ENCODE peak calls at places on chromosomes 11 and 22, in seven cellular contexts. F is body of pancreas; W is right lobe of liver; H is naive thymus-derived CD4-positive, alpha-beta T cell; P is endodermal cell; J is H1; R is A549. T is an unnamed sample.

GRCh38 chr11:114044042-114044871 is 15.3 kb upstream of the ZBTB16 start:
- DNase-seq in J (no peak), P (no peak), W (no peak), R (no peak), H (no peak), F (no peak), T (no peak)

GRCh38 chr11:75078233-75078632 is 18.4 kb downstream of the OR2AT4 start:
- DNase-seq in H (no peak), P (no peak), F (no peak), J (no peak), W (no peak), R (no peak), T (peak)

GRCh38 chr11:77171885-77172665 is 44.0 kb downstream of the MYO7A start:
- DNase-seq in J (peak), W (peak), P (peak), R (no peak), H (no peak), F (no peak), T (no peak)

GRCh38 chr11:105344938-105345337 is 205.4 kb upstream of the CARD18 start:
- DNase-seq in W (no peak), H (no peak), P (no peak), J (no peak), R (no peak), F (no peak), T (no peak)

GRCh38 chr11:44857490-44857889 is 93.2 kb downstream of the TP53I11 start:
- DNase-seq in F (no peak), P (no peak), R (no peak), W (no peak), J (no peak), H (no peak), T (no peak)

GRCh38 chr22:46088541-46089311 is 61.6 kb upstream of the PPARA start:
- DNase-seq in J (no peak), R (no peak), H (no peak), P (no peak), W (peak), F (peak), T (peak)

GRCh38 chr22:24875862-24876506 is 70.0 kb downstream of the SGSM1 start:
- DNase-seq in R (no peak), P (peak), F (no peak), H (no peak), J (peak), W (no peak), T (no peak)

GRCh38 chr11:82586581-82586980 is 147.1 kb downstream of the FAM181B start:
- DNase-seq in P (no peak), F (no peak), J (no peak), R (no peak), H (no peak), W (no peak), T (no peak)

GRCh38 chr11:86247608-86248007 is 3.1 kb downstream of the EED start:
- DNase-seq in W (no peak), H (no peak), R (no peak), J (no peak), F (no peak), P (no peak), T (no peak)

GRCh38 chr22:49320714-49321476 is 506.8 kb downstream of the BRD1 start:
- DNase-seq in J (peak), W (no peak), H (no peak), P (peak), F (no peak), R (no peak), T (no peak)

GRCh38 chr11:134554106-134554505 is 142.1 kb upstream of the B3GAT1 start:
- DNase-seq in R (no peak), J (peak), H (no peak), F (no peak), W (peak), P (peak), T (no peak)

GRCh38 chr11:67441082-67441683 is 2.1 kb downstream of the CORO1B start:
- DNase-seq in F (no peak), P (no peak), R (no peak), H (no peak), J (no peak), W (peak), T (no peak)

GRCh38 chr11:96338910-96339703 is 3.9 kb downstream of the MAML2 start:
- DNase-seq in P (peak), J (no peak), R (no peak), F (no peak), H (peak), W (peak), T (peak)

GRCh38 chr11:134349109-134349801 is 17.5 kb downstream of the GLB1L2 start:
- DNase-seq in P (peak), H (no peak), R (no peak), F (no peak), J (no peak), W (no peak), T (no peak)

GRCh38 chr11:31690041-31690440 is 121.1 kb downstream of the PAX6 start:
- DNase-seq in F (no peak), J (no peak), P (no peak), W (no peak), R (no peak), H (no peak), T (peak)

GRCh38 chr22:20656516-20656901 is 117.4 kb upstream of the SERPIND1 start:
- DNase-seq in P (peak), F (no peak), R (no peak), W (no peak), J (peak), H (no peak), T (no peak)

GRCh38 chr22:49491726-49492125 is 335.9 kb downstream of the BRD1 start:
- DNase-seq in W (no peak), P (no peak), R (no peak), J (no peak), H (no peak), F (no peak), T (no peak)

GRCh38 chr11:64545605-64546004 is 45.4 kb upstream of the SLC22A12 start:
- DNase-seq in P (no peak), F (no peak), R (peak), W (no peak), J (no peak), H (no peak), T (peak)

GRCh38 chr11:132278801-132279574 is 908.6 kb downstream of the NTM start:
- DNase-seq in J (no peak), R (no peak), W (no peak), F (no peak), P (peak), H (no peak), T (peak)

GRCh38 chr22:40176921-40177737 is 596 bp upstream of the TNRC6B start:
- DNase-seq in P (peak), J (peak), R (no peak), W (peak), F (peak), H (peak), T (peak)

GRCh38 chr22:21698430-21699329 is 32.9 kb downstream of the PPIL2 start:
- DNase-seq in R (no peak), P (peak), F (no peak), J (no peak), W (no peak), H (no peak), T (no peak)

GRCh38 chr22:40203568-40203967 is 25.8 kb downstream of the TNRC6B start:
- DNase-seq in J (no peak), R (no peak), W (no peak), P (no peak), F (no peak), H (peak), T (no peak)

GRCh38 chr22:28798810-28799124 is 1.6 kb downstream of the XBP1 start:
- DNase-seq in F (no peak), W (no peak), H (no peak), P (no peak), J (no peak), R (no peak), T (no peak)

GRCh38 chr22:45572444-45572843 is 69.8 kb downstream of the FBLN1 start:
- DNase-seq in J (no peak), R (no peak), H (no peak), F (no peak), W (no peak), P (no peak), T (no peak)

GRCh38 chr22:47092896-47093311 is 330.5 kb downstream of the TBC1D22A start:
- DNase-seq in P (no peak), F (no peak), H (no peak), R (no peak), J (no peak), W (no peak), T (peak)

GRCh38 chr22:30968015-30968923 is at the start of gene MORC2:
- DNase-seq in J (no peak), H (no peak), W (peak), F (peak), P (peak), R (peak), T (peak)

GRCh38 chr22:48256776-48257689 is 1494.6 kb downstream of the TBC1D22A start:
- DNase-seq in J (no peak), H (no peak), F (no peak), W (no peak), P (peak), R (no peak), T (no peak)

GRCh38 chr11:44916316-44916715 is 34.4 kb downstream of the TP53I11 start:
- DNase-seq in J (no peak), F (no peak), W (no peak), R (no peak), P (no peak), H (no peak), T (no peak)

GRCh38 chr11:101442171-101442570 is 141.6 kb downstream of the TRPC6 start:
- DNase-seq in R (no peak), W (no peak), P (no peak), H (no peak), F (peak), J (no peak), T (peak)

GRCh38 chr11:72788250-72788649 is 5.6 kb downstream of the STARD10 start:
- DNase-seq in H (no peak), R (no peak), F (no peak), J (no peak), W (no peak), P (no peak), T (no peak)

GRCh38 chr11:7204778-7205177 is 46.9 kb upstream of the SYT9 start:
- DNase-seq in P (no peak), W (no peak), H (no peak), J (no peak), F (no peak), R (no peak), T (peak)

GRCh38 chr11:20022363-20023081 is 137.8 kb downstream of the DBX1 start:
- DNase-seq in R (peak), H (no peak), P (peak), J (peak), F (peak), W (no peak), T (peak)

GRCh38 chr11:79314906-79315689 is 125.7 kb downstream of the TENM4 start:
- DNase-seq in F (no peak), J (peak), H (no peak), P (peak), R (no peak), W (no peak), T (no peak)

GRCh38 chr11:19577391-19577831 is 135.2 kb upstream of the NAV2 start:
- DNase-seq in H (no peak), F (peak), W (no peak), J (no peak), R (no peak), P (no peak), T (peak)

GRCh38 chr22:37777122-37777687 is 30.5 kb upstream of the GCAT start:
- DNase-seq in H (no peak), P (no peak), R (no peak), J (no peak), W (peak), F (peak), T (peak)

GRCh38 chr11:10655931-10656576 is 37.5 kb downstream of the IRAG1 start:
- DNase-seq in H (no peak), R (no peak), W (no peak), J (no peak), F (no peak), P (no peak), T (no peak)

DNA sequence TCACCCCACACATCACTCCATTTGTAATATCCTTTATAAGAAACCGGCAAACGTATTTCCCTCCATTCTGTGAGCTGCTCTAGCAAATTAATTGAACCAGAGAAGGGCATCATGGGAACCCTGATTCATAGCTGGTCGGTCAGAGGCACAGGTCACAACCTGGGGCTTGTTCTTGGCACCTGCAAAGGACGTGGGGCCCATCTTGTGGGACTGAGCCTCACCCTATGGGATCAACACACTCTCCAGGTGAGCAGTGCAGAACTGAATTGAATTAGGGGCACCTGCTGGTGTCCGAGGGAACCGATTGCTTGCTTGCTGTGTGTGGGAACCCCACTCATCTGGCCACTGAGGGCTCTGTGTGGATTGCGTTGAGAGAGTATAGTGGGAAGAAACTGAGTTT is 145.3 kb downstream of the CTTN start:
- DNase-seq in F (no peak), P (no peak), W (no peak), H (no peak), J (no peak), R (no peak), T (no peak)
- H3K27ac ChIP-seq in F (no peak), P (no peak), W (no peak), H (no peak), J (no peak), R (no peak), T (no peak)

DNA sequence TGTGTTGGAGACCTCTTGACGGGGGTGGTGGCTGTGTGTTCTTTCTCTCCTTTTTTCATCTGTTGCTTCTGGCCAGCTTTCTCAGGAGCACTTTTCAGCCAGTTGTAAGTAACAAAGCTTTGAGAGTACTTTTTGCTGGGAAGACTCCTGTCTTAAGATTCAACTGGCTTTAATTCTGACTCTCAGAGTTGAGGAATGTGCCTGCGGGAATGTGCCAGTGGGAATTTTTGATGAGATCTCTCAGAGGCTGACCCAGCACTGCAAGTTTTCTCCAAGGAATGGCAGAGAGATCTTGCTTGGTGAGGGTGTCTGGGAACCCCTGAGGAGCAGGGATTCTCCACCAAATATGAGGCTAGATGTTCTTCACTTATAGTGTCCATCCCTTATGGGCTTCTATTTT is 91.6 kb upstream of the OR9Q1 start:
- DNase-seq in P (no peak), J (no peak), H (no peak), F (no peak), R (no peak), W (no peak), T (no peak)
- H3K4me3 ChIP-seq in P (no peak), J (no peak), H (no peak), F (no peak), R (no peak), W (no peak), T (no peak)

GRCh38 chr11:121634273-121634672 is 181.5 kb upstream of the SORL1-AS1 start:
- DNase-seq in W (no peak), F (no peak), R (no peak), H (no peak), J (no peak), P (no peak), T (no peak)
- H3K27ac ChIP-seq in W (no peak), F (no peak), R (no peak), H (no peak), J (no peak), P (no peak), T (no peak)

GRCh38 chr22:33600113-33600512 is 320.2 kb downstream of the LARGE1 start:
- DNase-seq in W (no peak), F (no peak), P (no peak), J (no peak), R (no peak), H (no peak), T (no peak)

GRCh38 chr22:33598821-33599220 is 321.5 kb downstream of the LARGE1 start:
- DNase-seq in W (no peak), H (no peak), R (no peak), P (no peak), J (no peak), F (no peak), T (no peak)

GRCh38 chr22:33600595-33600994 is 319.7 kb downstream of the LARGE1 start:
- DNase-seq in P (no peak), F (no peak), H (no peak), J (no peak), W (no peak), R (no peak), T (no peak)

GRCh38 chr22:33599596-33599995 is 320.7 kb downstream of the LARGE1 start:
- DNase-seq in R (no peak), P (no peak), H (no peak), J (no peak), W (no peak), F (no peak), T (no peak)

DNA sequence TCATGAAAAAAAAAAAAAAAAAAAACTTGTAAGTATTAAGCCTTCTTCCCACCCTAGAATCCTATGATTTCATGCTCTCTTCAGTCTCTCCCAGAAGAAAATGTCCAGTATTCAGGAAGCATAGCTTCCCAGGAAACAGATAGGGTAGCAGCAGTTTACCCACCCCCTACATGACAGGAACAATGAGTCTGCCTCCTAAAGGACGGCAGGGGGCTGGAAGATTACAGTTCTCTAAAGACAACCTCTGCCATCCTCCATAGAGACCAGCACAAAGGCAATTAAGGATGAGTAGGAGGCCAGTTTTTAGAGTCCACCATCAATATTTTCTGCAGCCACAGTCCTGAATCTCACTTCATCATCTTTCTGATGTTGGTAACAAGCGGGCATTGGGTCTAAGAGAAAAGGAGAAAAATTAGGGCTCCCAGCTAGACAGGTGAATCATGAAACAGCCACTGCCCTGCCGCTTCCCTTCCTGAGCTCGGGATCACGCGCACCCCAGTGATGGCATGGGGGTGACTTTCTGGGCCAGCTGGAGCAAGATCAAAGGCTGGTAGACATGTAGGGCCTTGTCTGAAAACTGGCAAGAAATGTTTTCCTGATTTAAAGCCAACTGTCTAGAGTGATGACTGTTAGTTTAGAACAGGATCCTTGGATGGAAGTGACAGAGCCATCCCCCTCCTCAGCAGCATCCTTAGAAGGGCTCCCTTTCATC is 322.8 kb downstream of the LARGE1 start:
- DNase-seq in R (no peak), P (no peak), J (peak), F (no peak), H (no peak), W (no peak), T (no peak)
- H3K4me3 ChIP-seq in R (no peak), P (peak), J (no peak), F (no peak), H (no peak), W (no peak), T (no peak)

GRCh38 chr11:12232160-12232559 is 121.8 kb downstream of the MICAL2 start:
- DNase-seq in R (no peak), W (no peak), F (no peak), J (no peak), H (no peak), P (no peak), T (peak)
- H3K27ac ChIP-seq in R (peak), W (no peak), F (no peak), J (no peak), H (no peak), P (no peak), T (peak)

DNA sequence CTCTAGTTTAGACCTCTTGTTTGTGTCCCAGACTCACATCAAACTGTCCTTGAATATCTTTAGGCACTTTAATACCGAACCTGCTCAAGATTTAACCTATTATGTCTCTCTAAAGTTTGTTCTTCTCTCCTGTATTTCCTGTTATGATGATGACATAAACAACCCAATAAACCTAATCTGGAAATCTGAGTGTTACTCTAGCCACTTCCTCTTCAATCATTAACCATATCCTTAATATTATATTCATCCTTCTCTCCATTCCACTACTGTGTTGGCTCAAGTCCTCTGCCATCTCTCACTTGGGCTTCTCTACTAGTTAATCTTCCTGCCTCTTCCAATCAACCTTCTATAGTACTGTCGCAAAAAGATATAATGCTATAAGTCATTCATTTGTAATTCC is 36.0 kb downstream of the COPB1 start:
- DNase-seq in F (no peak), H (no peak), R (no peak), J (no peak), P (no peak), W (no peak), T (no peak)
- H3K4me3 ChIP-seq in F (no peak), H (no peak), R (no peak), J (no peak), P (no peak), W (no peak), T (no peak)